ENCODE peak calls at places on chromosome 18, in seven cellular contexts. P is AG09319, W is right lobe of liver, I is GM12864, L is astrocyte of the spinal cord, K is HCT116, Q is choroid plexus epithelial cell. U is an unnamed sample.

GRCh38 chr18:64966667-64967066 is 784.1 kb upstream of the CDH7 start:
- DNase-seq in K (no peak), I (no peak), W (no peak), Q (no peak), P (no peak), L (no peak), U (no peak)

GRCh38 chr18:63736856-63737255 is 34.1 kb downstream of the SERPINB11 start:
- DNase-seq in L (peak; percentile 14), P (no peak), K (peak; percentile 23), W (no peak), I (no peak), Q (no peak), U (no peak)

GRCh38 chr18:26497881-26498280 is 50.5 kb downstream of the KCTD1 start:
- DNase-seq in Q (no peak), I (no peak), P (no peak), L (no peak), K (no peak), W (no peak), U (no peak)

GRCh38 chr18:48581206-48581605 is 42.4 kb downstream of the CTIF start:
- DNase-seq in W (no peak), P (no peak), L (no peak), I (no peak), Q (no peak), K (no peak), U (no peak)

GRCh38 chr18:13973061-13973460 is 57.7 kb upstream of the MC2R start:
- DNase-seq in L (no peak), K (no peak), I (no peak), W (no peak), Q (no peak), P (no peak), U (no peak)

GRCh38 chr18:43392168-43392567 is 114.9 kb upstream of the SYT4 start:
- DNase-seq in P (no peak), I (no peak), K (no peak), L (no peak), W (no peak), Q (no peak), U (no peak)

GRCh38 chr18:2587788-2588187 is 16.4 kb downstream of the NDC80 start:
- DNase-seq in P (no peak), I (no peak), W (no peak), Q (peak; percentile 14), K (no peak), L (no peak), U (no peak)

GRCh38 chr18:25360301-25360899 is 8.4 kb upstream of the ZNF521 start:
- DNase-seq in Q (no peak), I (no peak), K (no peak), P (no peak), L (no peak), W (no peak), U (peak; percentile 61)

GRCh38 chr18:2985628-2986027 is 27.3 kb downstream of the LPIN2 start:
- DNase-seq in K (peak; percentile 18), L (peak; percentile 63), W (no peak), I (no peak), Q (peak; percentile 84), P (no peak), U (no peak)

GRCh38 chr18:26017929-26018328 is 72.5 kb downstream of the SS18 start:
- DNase-seq in W (no peak), P (no peak), Q (peak; percentile 21), I (no peak), L (no peak), K (no peak), U (no peak)

GRCh38 chr18:72866901-72867701 is 686 bp downstream of the NETO1 start:
- DNase-seq in W (no peak), L (peak; percentile 49), P (no peak), I (no peak), Q (peak; percentile 9), K (no peak), U (no peak)

GRCh38 chr18:68944826-68945225 is 146.9 kb downstream of the CCDC102B start:
- DNase-seq in W (no peak), K (no peak), L (no peak), I (no peak), Q (no peak), P (no peak), U (no peak)
- TF ChIP-seq CTCF in W (no peak), K (no peak), L (no peak), I (no peak), Q (no peak), P (no peak), U (no peak)

GRCh38 chr18:10682368-10682714 is 156.5 kb downstream of the NAPG start:
- DNase-seq in Q (no peak), K (no peak), W (no peak), I (no peak), P (no peak), L (no peak), U (no peak)
- TF ChIP-seq CTCF in Q (peak; percentile 28), K (no peak), W (no peak), I (peak; percentile 26), P (no peak), L (no peak), U (no peak)

DNA sequence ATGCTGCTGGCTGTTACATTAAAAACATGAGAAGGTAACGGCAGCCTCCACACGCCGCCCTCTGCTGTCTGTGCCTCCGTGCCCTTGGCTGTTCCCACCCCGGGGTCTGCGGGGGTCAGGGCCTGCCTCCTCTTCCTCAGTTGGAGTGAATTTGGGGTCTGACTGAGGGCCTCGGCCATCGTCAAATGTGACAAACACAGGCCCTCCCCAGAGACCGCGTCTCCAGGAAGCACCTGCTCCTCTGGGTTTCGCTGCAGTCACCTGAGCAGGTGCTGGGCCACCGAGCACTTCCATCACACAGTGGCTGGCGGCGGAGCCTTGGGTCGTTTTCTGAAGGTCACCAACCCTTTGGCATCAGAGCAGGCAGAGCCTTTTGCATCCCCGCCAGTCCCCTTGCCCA is 70.9 kb downstream of the NFATC1 start:
- DNase-seq in Q (no peak), P (no peak), L (no peak), W (no peak), I (no peak), K (no peak), U (no peak)
- TF ChIP-seq CTCF in Q (no peak), P (no peak), L (no peak), W (no peak), I (no peak), K (no peak), U (no peak)

GRCh38 chr18:23703057-23703986 is 14.1 kb downstream of the LAMA3 start:
- DNase-seq in P (peak; percentile 45), Q (peak; percentile 92), L (peak; percentile 73), W (no peak), K (peak; percentile 71), I (no peak), U (no peak)
- TF ChIP-seq CTCF in P (peak; percentile 58), Q (peak; percentile 79), L (peak; percentile 51), W (peak; percentile 61), K (peak; percentile 94), I (peak; percentile 36), U (no peak)

DNA sequence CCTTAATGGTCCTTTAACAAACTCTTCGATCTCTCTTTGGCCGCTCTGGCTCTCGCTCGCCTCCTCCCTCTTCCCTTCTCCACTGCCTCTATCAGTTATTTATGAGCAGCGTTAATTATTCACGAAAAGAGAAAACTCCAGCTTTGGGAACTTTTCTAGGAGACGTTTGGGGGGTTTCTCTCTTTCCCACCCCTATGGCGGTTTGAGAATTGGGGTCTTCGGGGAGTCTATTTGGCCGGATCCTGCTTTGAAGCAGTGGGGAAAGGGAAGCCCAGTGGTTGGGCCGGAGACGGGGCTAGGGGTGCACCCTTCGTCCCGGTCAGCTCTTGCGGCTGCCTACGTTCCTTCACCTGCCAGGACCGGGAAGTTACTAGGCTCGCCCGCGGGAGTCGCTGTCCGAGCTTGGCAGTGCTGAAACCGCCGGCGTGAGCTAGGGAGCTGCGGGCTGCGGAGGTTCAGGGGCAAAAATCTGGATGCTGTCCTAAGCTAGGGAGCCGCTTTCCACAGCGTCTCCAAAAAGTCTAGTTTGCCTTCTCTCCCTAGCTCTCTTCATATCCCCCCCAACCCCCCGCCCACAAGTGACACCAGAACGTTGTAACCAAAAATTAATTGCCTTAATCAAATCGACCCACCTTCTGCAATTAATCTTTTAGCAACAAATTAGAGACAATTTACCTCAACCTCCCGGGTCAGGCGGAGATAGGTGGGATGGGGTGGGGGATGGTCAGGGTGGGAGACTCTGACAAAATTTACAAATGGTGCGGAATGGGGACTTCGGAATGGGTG is 8.9 kb upstream of the SKOR2 start:
- DNase-seq in L (peak; percentile 55), W (peak; percentile 59), Q (peak; percentile 50), I (no peak), K (no peak), P (no peak), U (no peak)
- TF ChIP-seq CTCF in L (no peak), W (no peak), Q (no peak), I (no peak), K (no peak), P (no peak), U (no peak)

DNA sequence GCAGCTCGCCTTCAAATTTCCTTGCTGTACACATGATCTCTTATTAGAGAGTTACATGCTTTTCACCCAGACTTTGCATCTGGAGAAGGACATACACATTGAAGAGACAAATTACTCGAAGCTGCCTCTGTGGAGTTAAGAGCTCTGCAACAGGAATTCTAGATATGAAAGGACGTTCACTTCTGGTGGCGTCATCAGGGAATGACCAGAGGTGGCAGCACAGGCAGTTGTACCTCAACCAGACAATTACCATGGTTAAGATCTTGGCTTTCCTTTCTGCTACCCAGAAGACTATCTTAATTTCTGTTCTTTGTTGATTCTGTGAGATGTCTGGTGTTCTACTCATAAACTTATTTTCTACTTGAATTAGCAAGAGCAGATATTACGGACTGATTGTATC is 39.1 kb upstream of the MC4R start:
- DNase-seq in P (no peak), L (no peak), Q (peak; percentile 7), W (no peak), K (peak; percentile 15), I (no peak), U (no peak)
- TF ChIP-seq CTCF in P (no peak), L (peak; percentile 27), Q (peak; percentile 35), W (no peak), K (no peak), I (peak; percentile 36), U (no peak)

GRCh38 chr18:21313576-21313975 is 71.5 kb downstream of the GREB1L start:
- DNase-seq in W (no peak), P (peak; percentile 20), L (no peak), Q (no peak), K (no peak), I (no peak), U (no peak)
- TF ChIP-seq CTCF in W (no peak), P (no peak), L (no peak), Q (no peak), K (no peak), I (no peak), U (no peak)

U was measured in CD14-positive monocyte.